ENCODE peak calls at places on chromosomes 6 and 20, in six cellular contexts. E is H9, O is H1, A is trophoblast cell, Y is neuronal stem cell, H is IMR-90. X is an unnamed sample. For H3K4me1, the result is how much of the 10 kb centered on the place peaks cover.

GRCh38 chr6:13407709-13408695 is 79.4 kb downstream of the GFOD1 start:
- DNase-seq in E (no peak), O (no peak), A (no peak), Y (no peak), H (peak), X (peak)

GRCh38 chr6:125507987-125508655 is 206.4 kb upstream of the HDDC2 start:
- DNase-seq in E (no peak), O (no peak), A (no peak), Y (no peak), H (no peak), X (peak)

GRCh38 chr6:105620878-105621277 is 218.0 kb upstream of the PREP start:
- DNase-seq in E (no peak), O (no peak), A (no peak), Y (no peak), H (peak), X (no peak)

GRCh38 chr20:16922834-16923233 is 174.7 kb downstream of the OTOR start:
- DNase-seq in E (no peak), O (no peak), A (no peak), Y (no peak), H (peak), X (peak)

GRCh38 chr6:127484207-127484858 is 25.1 kb upstream of the KIAA0408 start:
- DNase-seq in E (no peak), O (no peak), A (no peak), Y (no peak), H (peak), X (peak)

GRCh38 chr6:109083657-109084056 is 11.0 kb downstream of the SESN1 start:
- DNase-seq in E (no peak), O (no peak), A (no peak), Y (no peak), H (no peak), X (no peak)

GRCh38 chr6:1436334-1437306 is 47.2 kb downstream of the FOXF2 start:
- DNase-seq in E (peak), O (no peak), A (peak), Y (peak), H (peak), X (peak)

GRCh38 chr6:39453236-39453635 is 130.7 kb upstream of the KCNK16 start:
- DNase-seq in E (no peak), O (no peak), A (no peak), Y (no peak), H (no peak), X (no peak)

GRCh38 chr20:32539063-32539816 is 45.9 kb downstream of the NOL4L start:
- DNase-seq in E (no peak), O (no peak), A (no peak), Y (no peak), H (no peak), X (no peak)

GRCh38 chr6:147675281-147675680 is 166.8 kb downstream of the SAMD5 start:
- DNase-seq in E (no peak), O (no peak), A (no peak), Y (no peak), H (peak), X (no peak)

GRCh38 chr20:63370623-63371176 is 9.6 kb upstream of the CHRNA4 start:
- DNase-seq in E (no peak), O (no peak), A (no peak), Y (no peak), H (no peak), X (no peak)

GRCh38 chr6:129920103-129920798 is 59.1 kb upstream of the TMEM244 start:
- DNase-seq in E (no peak), O (no peak), A (peak), Y (no peak), H (peak), X (peak)

GRCh38 chr20:11838076-11838636 is 79.5 kb upstream of the BTBD3 start:
- DNase-seq in E (no peak), O (no peak), A (no peak), Y (no peak), H (no peak), X (no peak)

GRCh38 chr6:117906905-117907599 is at the start of gene SLC35F1:
- DNase-seq in E (peak), O (no peak), A (no peak), Y (peak), H (peak), X (peak)

GRCh38 chr6:157298325-157298724 is 25.0 kb downstream of the TMEM242 start:
- DNase-seq in E (no peak), O (no peak), A (no peak), Y (no peak), H (no peak), X (no peak)

GRCh38 chr20:1171461-1172093 is 13.2 kb downstream of the TMEM74B start:
- DNase-seq in E (peak), O (no peak), A (peak), Y (peak), H (peak), X (peak)

GRCh38 chr6:35534396-35535170 is 21.9 kb upstream of the TULP1 start:
- DNase-seq in E (no peak), O (no peak), A (peak), Y (no peak), H (no peak), X (no peak)

GRCh38 chr6:128963561-128963960 is 80.6 kb downstream of the LAMA2 start:
- DNase-seq in E (no peak), O (no peak), A (no peak), Y (no peak), H (peak), X (peak)

GRCh38 chr20:17533396-17533795 is 2.2 kb upstream of the BFSP1 start:
- DNase-seq in E (peak), O (no peak), A (no peak), Y (peak), H (peak), X (peak)

GRCh38 chr20:22794200-22794599 is 209.8 kb upstream of the FOXA2 start:
- DNase-seq in E (no peak), O (no peak), A (no peak), Y (no peak), H (no peak), X (no peak)

GRCh38 chr6:31170987-31171671 is 647 bp upstream of the POU5F1 start:
- DNase-seq in E (peak), O (no peak), A (no peak), Y (no peak), H (no peak), X (no peak)

GRCh38 chr6:31169123-31169857 is 1.2 kb downstream of the POU5F1 start:
- DNase-seq in E (no peak), O (no peak), A (peak), Y (no peak), H (no peak), X (no peak)

GRCh38 chr6:31168606-31169005 is 1.9 kb downstream of the POU5F1 start:
- DNase-seq in E (no peak), O (no peak), A (peak), Y (no peak), H (no peak), X (no peak)

GRCh38 chr6:31171931-31172882 is 1.7 kb upstream of the POU5F1 start:
- DNase-seq in E (peak), O (peak), A (no peak), Y (no peak), H (no peak), X (no peak)

GRCh38 chr6:31170600-31170881 is at the start of gene POU5F1:
- DNase-seq in E (peak), O (no peak), A (no peak), Y (no peak), H (no peak), X (no peak)
- H2BK120ac ChIP-seq in E (no peak), O (peak), A (no peak), Y (no peak), H (no peak), X (no peak)

GRCh38 chr6:33069021-33069738 is 4.3 kb downstream of the HLA-DPA1 start:
- DNase-seq in E (no peak), O (no peak), A (no peak), Y (no peak), H (no peak), X (no peak)

GRCh38 chr6:33070909-33071308 is 2.5 kb downstream of the HLA-DPA1 start:
- DNase-seq in E (no peak), O (no peak), A (no peak), Y (no peak), H (no peak), X (no peak)

GRCh38 chr6:33073431-33073871 is at the start of gene HLA-DPA1:
- DNase-seq in E (peak), O (no peak), A (no peak), Y (no peak), H (peak), X (peak)

GRCh38 chr6:33072508-33073100 is 845 bp downstream of the HLA-DPA1 start:
- DNase-seq in E (no peak), O (no peak), A (no peak), Y (no peak), H (no peak), X (no peak)

GRCh38 chr6:33071579-33071978 is 1.9 kb downstream of the HLA-DPA1 start:
- DNase-seq in E (no peak), O (no peak), A (no peak), Y (no peak), H (no peak), X (no peak)
- H3K4me1 ChIP-seq in E (under half), O (under half), A (under half), Y (under half), H (under half), X (under half)

GRCh38 chr20:51565298-51565697 is 22.8 kb upstream of the NFATC2 start:
- DNase-seq in E (no peak), O (no peak), A (no peak), Y (no peak), H (no peak), X (no peak)

GRCh38 chr20:51563597-51564332 is 21.2 kb upstream of the NFATC2 start:
- DNase-seq in E (peak), O (no peak), A (peak), Y (no peak), H (peak), X (peak)

GRCh38 chr20:51567622-51568021 is 25.1 kb upstream of the NFATC2 start:
- DNase-seq in E (no peak), O (no peak), A (no peak), Y (no peak), H (no peak), X (no peak)

GRCh38 chr20:51566594-51566993 is 24.1 kb upstream of the NFATC2 start:
- DNase-seq in E (no peak), O (no peak), A (no peak), Y (no peak), H (no peak), X (no peak)

GRCh38 chr20:51565741-51566140 is 23.2 kb upstream of the NFATC2 start:
- DNase-seq in E (no peak), O (no peak), A (no peak), Y (no peak), H (peak), X (no peak)
- H3K14ac ChIP-seq in E (no peak), O (no peak), A (no peak), Y (no peak), H (peak), X (no peak)

GRCh38 chr20:25297141-25297905 is 49.4 kb downstream of the PYGB start:
- DNase-seq in E (no peak), O (no peak), A (no peak), Y (no peak), H (no peak), X (no peak)

GRCh38 chr20:25293910-25294458 is 46.1 kb downstream of the PYGB start:
- DNase-seq in E (no peak), O (no peak), A (no peak), Y (no peak), H (no peak), X (no peak)

GRCh38 chr20:25294459-25295385 is 46.8 kb downstream of the PYGB start:
- DNase-seq in E (peak), O (peak), A (peak), Y (peak), H (peak), X (peak)

GRCh38 chr20:25296094-25297093 is 48.5 kb downstream of the PYGB start:
- DNase-seq in E (no peak), O (no peak), A (no peak), Y (no peak), H (peak), X (no peak)

DNA sequence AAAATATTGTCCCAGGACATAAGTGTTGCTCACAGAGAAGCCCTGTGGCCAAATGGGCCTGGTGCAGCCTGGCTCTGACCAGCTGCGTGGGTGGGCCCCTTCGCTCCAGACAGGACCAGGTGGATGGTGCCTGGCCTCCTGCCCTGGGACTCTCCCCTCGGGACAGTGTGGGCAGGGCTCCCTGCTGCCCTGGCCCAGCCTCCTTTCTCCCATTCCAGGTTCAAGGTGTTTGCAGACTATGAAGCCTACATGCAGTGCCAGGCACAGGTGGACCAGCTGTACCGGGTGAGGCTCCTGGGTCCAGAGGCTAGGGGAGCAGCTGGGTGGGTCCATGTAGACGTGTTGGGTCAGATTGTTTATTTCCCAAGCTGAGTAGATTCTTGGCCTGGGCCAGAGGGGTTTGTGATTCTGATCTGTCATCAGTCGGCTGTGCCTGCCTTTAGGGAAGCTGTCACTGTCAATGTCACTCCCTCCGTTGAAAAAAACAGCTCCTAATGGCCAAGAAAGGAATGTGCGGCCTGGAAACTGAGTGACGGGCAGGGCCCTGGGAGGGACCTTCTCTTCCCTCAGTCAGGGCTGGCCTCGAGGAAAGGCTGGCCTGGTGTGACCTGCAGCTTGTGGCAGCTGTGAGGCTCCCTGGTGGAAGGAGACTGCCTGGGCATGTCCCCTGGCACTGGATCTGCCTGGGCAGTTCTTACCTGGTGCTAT is 47.7 kb downstream of the PYGB start:
- DNase-seq in E (peak), O (no peak), A (no peak), Y (no peak), H (no peak), X (no peak)
- H2BK120ac ChIP-seq in E (no peak), O (no peak), A (no peak), Y (no peak), H (peak), X (no peak)

DNA sequence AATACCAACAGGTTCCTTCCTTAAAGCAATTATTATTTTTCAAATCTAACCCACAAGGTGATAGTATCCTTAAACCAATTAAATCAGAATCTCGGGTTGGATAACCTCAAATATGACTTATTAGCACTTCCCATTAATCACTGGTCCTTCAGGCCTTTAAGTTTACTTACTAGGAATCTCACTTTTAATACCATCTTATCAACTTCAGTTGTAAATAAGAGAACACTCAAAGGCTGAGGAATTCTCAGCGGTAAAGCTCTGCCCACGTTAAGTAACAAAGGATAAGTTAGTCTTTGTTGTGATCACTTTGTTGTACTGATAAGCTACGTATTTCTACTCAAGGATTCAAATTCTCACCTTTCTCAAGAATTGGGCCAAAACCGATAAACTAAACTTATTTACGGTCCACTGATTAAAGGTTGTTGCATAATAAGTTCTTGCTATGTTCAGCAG is 82.0 kb downstream of the OR2B2 start:
- DNase-seq in E (no peak), O (no peak), A (no peak), Y (no peak), H (no peak), X (peak)
- H3K4me1 ChIP-seq in E (under half), O (under half), A (under half), Y (under half), H (under half), X (under half)

GRCh38 chr6:41422156-41422555 is 86.7 kb downstream of the NCR2 start:
- DNase-seq in E (no peak), O (no peak), A (no peak), Y (no peak), H (no peak), X (no peak)

GRCh38 chr6:41426438-41426851 is 91.0 kb downstream of the NCR2 start:
- DNase-seq in E (peak), O (no peak), A (no peak), Y (no peak), H (no peak), X (peak)

GRCh38 chr6:41425511-41425910 is 90.1 kb downstream of the NCR2 start:
- DNase-seq in E (no peak), O (no peak), A (no peak), Y (no peak), H (no peak), X (no peak)

GRCh38 chr6:41424370-41425058 is 89.1 kb downstream of the NCR2 start:
- DNase-seq in E (peak), O (no peak), A (peak), Y (peak), H (peak), X (peak)

DNA sequence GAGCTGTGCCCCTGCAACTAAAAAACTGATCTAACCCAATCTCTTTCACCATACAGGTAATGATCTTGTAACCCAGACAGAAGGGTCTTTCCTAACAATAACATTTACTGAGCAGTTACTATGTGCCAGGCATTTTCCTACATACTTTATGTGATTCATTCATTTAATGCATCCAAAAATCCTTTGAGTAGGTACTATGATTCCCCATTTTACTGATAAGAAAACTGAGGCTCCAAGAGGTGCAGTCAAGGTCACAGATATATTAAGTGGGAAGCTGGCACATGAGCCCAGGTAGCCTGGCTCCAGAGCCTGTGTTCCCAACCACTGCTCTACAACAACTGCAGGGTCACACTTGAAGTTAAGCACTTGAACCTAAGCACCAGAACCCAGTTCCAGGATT is 87.6 kb downstream of the NCR2 start:
- DNase-seq in E (no peak), O (no peak), A (no peak), Y (no peak), H (no peak), X (no peak)
- H3K14ac ChIP-seq in E (no peak), O (no peak), A (no peak), Y (no peak), H (no peak), X (no peak)

GRCh38 chr20:54219751-54220426 is 12.0 kb downstream of the PFDN4 start:
- DNase-seq in E (no peak), O (no peak), A (no peak), Y (no peak), H (peak), X (peak)

GRCh38 chr20:54220722-54221121 is 12.8 kb downstream of the PFDN4 start:
- DNase-seq in E (no peak), O (no peak), A (no peak), Y (no peak), H (no peak), X (no peak)

GRCh38 chr20:54217762-54218161 is 9.9 kb downstream of the PFDN4 start:
- DNase-seq in E (no peak), O (no peak), A (no peak), Y (no peak), H (no peak), X (no peak)

GRCh38 chr20:54221383-54221782 is 13.5 kb downstream of the PFDN4 start:
- DNase-seq in E (no peak), O (no peak), A (peak), Y (no peak), H (no peak), X (no peak)

GRCh38 chr20:54218470-54218869 is 10.6 kb downstream of the PFDN4 start:
- DNase-seq in E (no peak), O (no peak), A (no peak), Y (no peak), H (no peak), X (no peak)
- H2BK120ac ChIP-seq in E (no peak), O (no peak), A (no peak), Y (no peak), H (no peak), X (no peak)